ENCODE peak calls at places on chromosomes 5 and 9, in nine cellular contexts. E is HCT116, W is K562, I is A549, R is prostate gland, A is esophagus squamous epithelium, V is suprapubic skin, O is IMR-90, P is uterus. Y is an unnamed sample.
A peak's percentile ranks its signal among the peaks of the same experiment; 100 is the strongest.

GRCh38 chr5:118791986-118792734 is 196.2 kb downstream of the DTWD2 start:
- DNase-seq in E (peak; percentile 45), W (peak; percentile 44), I (peak; percentile 66), R (peak; percentile 35), A (no peak), V (no peak), O (peak; percentile 75), P (no peak), Y (no peak)

GRCh38 chr5:139061856-139062255 is 136.3 kb downstream of the SIL1 start:
- DNase-seq in E (no peak), W (no peak), I (no peak), R (no peak), A (no peak), V (no peak), O (peak; percentile 13), P (no peak), Y (no peak)

GRCh38 chr9:87276327-87276841 is 221.3 kb upstream of the DAPK1 start:
- DNase-seq in E (no peak), W (no peak), I (no peak), R (no peak), A (no peak), V (no peak), O (peak; percentile 73), P (no peak), Y (no peak)

GRCh38 chr5:164013077-164013670 is 507.8 kb downstream of the MAT2B start:
- DNase-seq in E (peak; percentile 6), W (peak; percentile 45), I (peak; percentile 75), R (peak; percentile 64), A (no peak), V (no peak), O (peak; percentile 86), P (peak; percentile 24), Y (peak; percentile 29)

GRCh38 chr5:115360036-115360685 is 63.7 kb upstream of the CCDC112 start:
- DNase-seq in E (no peak), W (no peak), I (peak; percentile 7), R (no peak), A (no peak), V (no peak), O (peak; percentile 57), P (no peak), Y (no peak)

GRCh38 chr5:34743878-34744277 is 87.8 kb downstream of the RAI14 start:
- DNase-seq in E (no peak), W (no peak), I (peak; percentile 67), R (no peak), A (no peak), V (no peak), O (peak; percentile 96), P (no peak), Y (no peak)

GRCh38 chr9:132597073-132597775 is 14.8 kb downstream of the BARHL1 start:
- DNase-seq in E (no peak), W (no peak), I (no peak), R (no peak), A (no peak), V (no peak), O (no peak), P (no peak), Y (peak; percentile 78)

GRCh38 chr5:34497031-34497808 is 158.9 kb upstream of the RAI14 start:
- DNase-seq in E (no peak), W (no peak), I (no peak), R (no peak), A (no peak), V (no peak), O (no peak), P (peak; percentile 89), Y (peak; percentile 81)

GRCh38 chr5:125559296-125559695 is 812.9 kb upstream of the ZNF608 start:
- DNase-seq in E (peak; percentile 2), W (no peak), I (peak; percentile 69), R (no peak), A (no peak), V (no peak), O (peak; percentile 99), P (peak; percentile 25), Y (no peak)

GRCh38 chr9:127578952-127579853 is 32.9 kb upstream of the STXBP1 start:
- DNase-seq in E (peak; percentile 91), W (peak; percentile 13), I (peak; percentile 93), R (peak; percentile 92), A (peak; percentile 58), V (peak; percentile 92), O (peak; percentile 98), P (peak; percentile 87), Y (peak; percentile 93)
- TF ChIP-seq POLR2A in E (peak; percentile 58), W (no peak), I (peak; percentile 57), R (peak; percentile 50), A (peak; percentile 45), V (no peak), O (peak; percentile 15), P (no peak), Y (peak; percentile 45)

GRCh38 chr5:37370864-37371726 is at the start of gene NUP155:
- DNase-seq in E (peak; percentile 95), W (peak; percentile 97), I (peak; percentile 98), R (peak; percentile 94), A (peak; percentile 62), V (peak; percentile 93), O (peak; percentile 95), P (peak; percentile 93), Y (peak; percentile 93)
- TF ChIP-seq POLR2A in E (peak; percentile 90), W (peak; percentile 98), I (peak; percentile 87), R (no peak), A (peak; percentile 60), V (peak; percentile 42), O (peak; percentile 43), P (peak; percentile 63), Y (no peak)

DNA sequence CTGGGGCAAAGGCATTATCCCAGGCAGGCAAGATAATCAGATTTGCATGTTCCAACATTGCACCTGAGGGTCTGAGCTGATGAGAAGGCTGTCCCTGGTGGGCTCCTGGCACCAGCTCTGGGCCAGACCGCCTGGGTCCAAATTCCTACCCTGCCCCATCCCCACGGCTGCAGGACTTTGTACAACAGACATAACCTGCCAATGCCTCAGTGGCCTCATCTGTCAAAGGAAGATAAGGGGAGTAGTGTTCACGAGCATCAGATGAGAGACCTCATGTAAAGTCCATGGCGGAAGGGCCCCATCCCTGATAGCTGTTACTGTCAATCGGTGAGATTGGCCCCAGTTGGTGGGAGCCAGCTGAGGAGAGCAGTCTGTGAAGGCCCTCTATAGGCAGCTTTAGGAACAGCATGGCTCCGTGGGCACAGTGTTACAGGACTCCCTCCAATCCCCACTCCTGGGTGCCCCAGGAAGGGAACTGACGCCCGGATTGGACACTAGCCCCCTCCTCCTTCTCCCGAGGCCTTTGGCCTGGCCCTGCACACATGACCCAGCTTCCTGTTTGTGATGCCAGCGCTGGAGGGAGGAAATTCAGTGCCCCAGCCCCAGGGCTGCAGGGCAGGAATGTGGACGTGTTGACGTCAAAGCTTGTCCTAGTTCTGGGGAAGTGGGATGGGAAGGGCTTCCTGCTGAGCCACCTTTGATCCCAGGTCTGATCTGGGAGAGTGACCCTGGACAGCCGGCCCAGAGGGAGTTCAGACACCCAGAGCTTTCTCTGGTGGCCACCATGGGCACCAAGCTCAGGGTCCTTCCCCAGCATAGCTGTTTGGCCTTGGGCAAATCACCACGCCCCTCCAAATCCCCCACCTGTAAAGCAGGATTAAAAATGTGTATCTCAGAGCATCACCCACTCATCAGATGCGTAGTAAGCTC is 56.2 kb downstream of the DUSP1 start:
- DNase-seq in E (peak; percentile 67), W (peak; percentile 73), I (peak; percentile 99), R (peak; percentile 60), A (no peak), V (peak; percentile 91), O (peak; percentile 61), P (peak; percentile 80), Y (peak; percentile 82)
- TF ChIP-seq POLR2A in E (no peak), W (no peak), I (no peak), R (no peak), A (no peak), V (no peak), O (no peak), P (no peak), Y (no peak)

GRCh38 chr5:120614512-120614911 is 150.4 kb downstream of the PRR16 start:
- DNase-seq in E (no peak), W (no peak), I (no peak), R (no peak), A (no peak), V (no peak), O (peak; percentile 70), P (no peak), Y (no peak)

GRCh38 chr5:120609570-120609969 is 145.5 kb downstream of the PRR16 start:
- DNase-seq in E (no peak), W (no peak), I (no peak), R (no peak), A (no peak), V (no peak), O (peak; percentile 30), P (no peak), Y (no peak)

GRCh38 chr5:120613729-120614128 is 149.6 kb downstream of the PRR16 start:
- DNase-seq in E (no peak), W (no peak), I (no peak), R (no peak), A (no peak), V (no peak), O (no peak), P (no peak), Y (no peak)

GRCh38 chr5:120605325-120606079 is 141.4 kb downstream of the PRR16 start:
- DNase-seq in E (no peak), W (no peak), I (no peak), R (no peak), A (no peak), V (no peak), O (no peak), P (no peak), Y (no peak)

DNA sequence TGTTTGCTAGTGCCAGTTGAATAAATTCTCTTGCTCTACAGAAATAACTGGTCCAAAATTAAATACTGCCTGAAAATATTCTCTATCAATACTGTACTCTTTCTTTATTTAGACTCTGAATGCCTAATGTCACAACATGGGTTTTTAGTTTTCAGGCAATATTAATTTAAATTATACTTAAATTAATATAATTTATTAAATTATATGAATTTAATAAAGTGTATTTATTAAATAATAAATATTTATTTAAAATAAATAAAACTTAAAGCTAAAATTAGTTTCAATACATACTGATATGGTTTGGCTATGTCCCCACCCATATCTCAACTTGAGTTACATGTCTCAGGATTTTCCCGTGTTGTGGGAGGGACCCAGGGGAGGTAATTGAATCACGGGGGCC is 146.0 kb downstream of the PRR16 start:
- DNase-seq in E (no peak), W (no peak), I (no peak), R (no peak), A (no peak), V (no peak), O (no peak), P (no peak), Y (no peak)
- TF ChIP-seq POLR2A in E (no peak), W (no peak), I (no peak), R (no peak), A (no peak), V (no peak), O (no peak), P (no peak), Y (no peak)

Y was measured in heart left ventricle.